ENCODE peak calls at places on chromosome 1, in five cellular contexts. A, H, K, T and W are unnamed samples.

GRCh38 chr1:178541829-178542553 is 29.1 kb downstream of the TEX35 start:
- DNase-seq in A (peak; percentile 72), H (peak; percentile 70), K (peak; percentile 87), T (no peak), W (no peak)

GRCh38 chr1:181905944-181906597 is 155.4 kb downstream of the ZNF648 start:
- DNase-seq in A (no peak), H (no peak), K (no peak), T (no peak), W (no peak)

GRCh38 chr1:185480545-185480944 is 163.5 kb upstream of the IVNS1ABP start:
- DNase-seq in A (no peak), H (no peak), K (no peak), T (peak; percentile 23), W (no peak)

GRCh38 chr1:230464618-230465017 is 38.5 kb upstream of the PGBD5 start:
- DNase-seq in A (no peak), H (no peak), K (no peak), T (no peak), W (no peak)

GRCh38 chr1:208766812-208767211 is 522.6 kb upstream of the PLXNA2 start:
- DNase-seq in A (no peak), H (no peak), K (no peak), T (no peak), W (no peak)

GRCh38 chr1:115976900-115977480 is 677 bp downstream of the SLC22A15 start:
- DNase-seq in A (no peak), H (no peak), K (no peak), T (peak; percentile 34), W (no peak)

GRCh38 chr1:15680131-15680530 is 4.0 kb upstream of the PLEKHM2 start:
- DNase-seq in A (no peak), H (no peak), K (no peak), T (peak; percentile 89), W (no peak)

GRCh38 chr1:220803401-220804201 is 16.9 kb downstream of the MTARC1 start:
- DNase-seq in A (peak; percentile 40), H (peak; percentile 18), K (no peak), T (peak; percentile 51), W (no peak)

GRCh38 chr1:94783342-94784264 is 36.6 kb upstream of the SLC44A3 start:
- DNase-seq in A (no peak), H (no peak), K (peak; percentile 86), T (peak; percentile 99), W (no peak)

GRCh38 chr1:61254629-61255323 is 172.4 kb downstream of the NFIA start:
- DNase-seq in A (no peak), H (no peak), K (no peak), T (peak; percentile 77), W (no peak)

GRCh38 chr1:28160677-28161328 is 15.7 kb downstream of the PTAFR start:
- DNase-seq in A (no peak), H (no peak), K (no peak), T (peak; percentile 84), W (no peak)

GRCh38 chr1:36081926-36082485 is 1.9 kb upstream of the TEKT2 start:
- DNase-seq in A (no peak), H (peak; percentile 28), K (no peak), T (no peak), W (no peak)

GRCh38 chr1:45246760-45247159 is 40.4 kb upstream of the ZSWIM5 start:
- DNase-seq in A (no peak), H (no peak), K (no peak), T (peak; percentile 87), W (no peak)

GRCh38 chr1:15027515-15027948 is 126.0 kb upstream of the TMEM51 start:
- DNase-seq in A (peak; percentile 68), H (peak; percentile 49), K (peak; percentile 72), T (peak; percentile 58), W (peak; percentile 78)

GRCh38 chr1:39960461-39960958 is 5.6 kb downstream of the MFSD2A start:
- DNase-seq in A (peak; percentile 64), H (peak; percentile 87), K (peak; percentile 95), T (no peak), W (no peak)

GRCh38 chr1:117587479-117588356 is 18.1 kb upstream of the TENT5C start:
- DNase-seq in A (no peak), H (no peak), K (peak; percentile 53), T (no peak), W (no peak)

DNA sequence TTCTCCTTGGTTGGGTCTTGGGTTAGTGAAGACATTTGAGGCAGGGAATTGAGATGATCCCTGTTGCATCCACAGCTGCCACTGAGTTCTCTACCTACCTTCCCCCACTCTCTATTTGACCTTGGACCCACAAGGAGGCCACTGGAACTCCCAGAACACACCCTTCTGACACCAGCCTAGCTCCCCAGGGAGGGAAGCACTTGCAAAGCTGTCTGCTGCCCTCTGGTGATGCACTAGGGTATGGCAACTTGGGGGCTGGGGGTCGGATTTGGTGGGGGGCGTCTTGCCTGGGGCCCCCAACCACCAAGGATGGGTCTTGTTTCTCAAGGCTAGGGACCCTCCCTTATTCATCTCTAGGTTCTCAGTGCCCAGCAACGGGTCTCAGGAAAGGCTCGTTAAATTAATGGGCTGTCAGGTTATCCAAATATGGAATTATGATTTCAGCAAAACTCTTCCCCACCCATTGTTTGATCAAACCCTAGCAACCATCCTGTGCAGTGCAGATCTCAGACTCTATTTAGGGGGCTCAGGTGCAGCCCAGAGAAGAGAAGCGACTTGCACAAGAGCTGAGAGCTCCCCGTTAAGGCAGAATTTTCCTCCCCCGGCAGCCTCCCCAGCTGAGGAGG is 177.8 kb upstream of the KLHDC7A start:
- DNase-seq in A (no peak), H (peak; percentile 54), K (no peak), T (no peak), W (no peak)
- TF ChIP-seq CTCF in A (peak; percentile 29), H (peak; percentile 98), K (no peak), T (peak; percentile 32), W (peak; percentile 69)

GRCh38 chr1:25744140-25744581 is 55.8 kb upstream of the SELENON start:
- DNase-seq in A (no peak), H (no peak), K (no peak), T (peak; percentile 68), W (no peak)
- TF ChIP-seq CTCF in A (no peak), H (no peak), K (peak; percentile 16), T (peak; percentile 62), W (peak; percentile 40)

GRCh38 chr1:180862305-180862704 is 50.4 kb upstream of the KIAA1614 start:
- DNase-seq in A (no peak), H (no peak), K (no peak), T (no peak), W (no peak)

GRCh38 chr1:180863158-180863775 is 49.4 kb upstream of the KIAA1614 start:
- DNase-seq in A (no peak), H (peak; percentile 42), K (no peak), T (peak; percentile 61), W (no peak)

GRCh38 chr1:180857947-180858768 is 54.5 kb upstream of the KIAA1614 start:
- DNase-seq in A (no peak), H (no peak), K (no peak), T (no peak), W (no peak)

DNA sequence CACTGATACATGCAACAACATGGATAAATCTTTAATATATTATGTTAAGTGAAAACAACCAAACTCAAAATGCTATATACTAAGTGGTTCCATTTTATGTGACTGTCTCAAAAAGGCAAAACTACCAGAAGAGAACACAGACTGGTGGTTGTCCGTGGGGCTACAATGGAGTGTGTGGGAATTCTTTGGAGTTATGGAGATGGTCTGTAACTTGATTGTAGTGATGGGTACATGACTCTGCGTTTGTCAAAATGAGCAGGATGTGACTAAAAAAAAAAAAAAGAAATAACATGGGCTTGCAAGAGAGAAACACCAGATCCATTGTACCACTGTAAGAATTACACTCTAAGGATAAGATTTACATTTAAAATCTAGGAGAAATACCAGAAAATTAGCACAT is 52.2 kb upstream of the KIAA1614 start:
- DNase-seq in A (no peak), H (no peak), K (no peak), T (no peak), W (no peak)
- TF ChIP-seq CTCF in A (no peak), H (no peak), K (no peak), T (no peak), W (peak; percentile 39)

GRCh38 chr1:70899735-70900134 is 147.9 kb downstream of the PTGER3 start:
- DNase-seq in A (no peak), H (no peak), K (no peak), T (no peak), W (no peak)

GRCh38 chr1:70893381-70893780 is 154.2 kb downstream of the PTGER3 start:
- DNase-seq in A (no peak), H (no peak), K (no peak), T (no peak), W (no peak)

GRCh38 chr1:70895531-70895930 is 152.1 kb downstream of the PTGER3 start:
- DNase-seq in A (no peak), H (no peak), K (no peak), T (no peak), W (no peak)

GRCh38 chr1:70892140-70892539 is 155.5 kb downstream of the PTGER3 start:
- DNase-seq in A (no peak), H (no peak), K (no peak), T (no peak), W (no peak)

DNA sequence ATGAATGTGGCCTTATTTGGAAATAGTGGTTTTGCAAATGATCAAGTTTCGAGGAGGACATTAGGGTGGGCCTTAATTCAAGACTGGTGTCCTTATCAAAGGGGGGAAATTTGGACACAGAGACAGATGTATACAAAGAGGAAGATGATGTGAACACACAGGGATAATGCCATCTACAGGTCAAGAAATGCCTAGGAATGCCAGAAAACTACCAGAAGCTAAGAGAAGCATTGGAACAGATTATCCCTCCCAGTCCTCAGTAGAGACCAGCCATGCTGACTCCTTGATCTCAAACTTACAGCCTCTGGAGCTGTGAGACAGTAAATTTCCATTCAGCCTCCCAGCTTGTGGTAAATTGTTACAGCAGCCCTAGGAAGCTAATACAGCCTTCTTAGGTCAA is 151.4 kb downstream of the PTGER3 start:
- DNase-seq in A (no peak), H (peak; percentile 5), K (no peak), T (peak; percentile 23), W (no peak)
- TF ChIP-seq CTCF in A (no peak), H (peak; percentile 56), K (no peak), T (peak; percentile 35), W (no peak)

GRCh38 chr1:247451388-247452010 is 6.4 kb downstream of the OR2B11 start:
- DNase-seq in A (no peak), H (no peak), K (peak; percentile 56), T (no peak), W (no peak)

GRCh38 chr1:247453997-247454396 is 3.9 kb downstream of the OR2B11 start:
- DNase-seq in A (no peak), H (no peak), K (no peak), T (no peak), W (no peak)

GRCh38 chr1:247453256-247453655 is 4.6 kb downstream of the OR2B11 start:
- DNase-seq in A (no peak), H (no peak), K (no peak), T (no peak), W (no peak)

GRCh38 chr1:247456024-247456423 is 1.9 kb downstream of the OR2B11 start:
- DNase-seq in A (no peak), H (no peak), K (no peak), T (no peak), W (no peak)

GRCh38 chr1:247452447-247453039 is 5.4 kb downstream of the OR2B11 start:
- DNase-seq in A (no peak), H (no peak), K (no peak), T (no peak), W (no peak)
- TF ChIP-seq CTCF in A (no peak), H (no peak), K (no peak), T (no peak), W (no peak)